ENCODE peak calls at places on chromosome 13, in four cellular contexts. One of them, this sample, is unnamed.

GRCh38 chr13:32881792-32882175 is 134.4 kb upstream of the KL start:
- DNase-seq in fibroblast of villous mesenchyme: no peak
- DNase-seq in GM23338: no peak
- DNase-seq in Peyer's patch: no peak
- DNase-seq in this sample: no peak

GRCh38 chr13:21095311-21095710 is 33.9 kb upstream of the LATS2 start:
- DNase-seq in GM23338: no peak
- DNase-seq in fibroblast of villous mesenchyme: no peak
- DNase-seq in Peyer's patch: no peak
- DNase-seq in this sample: no peak

GRCh38 chr13:113157929-113158747 is at the start of gene PROZ:
- DNase-seq in fibroblast of villous mesenchyme: no peak
- DNase-seq in Peyer's patch: no peak
- DNase-seq in GM23338: no peak
- DNase-seq in this sample: no peak

GRCh38 chr13:35838356-35838755 is 292.8 kb downstream of the DCLK1 start:
- DNase-seq in fibroblast of villous mesenchyme: peak
- DNase-seq in GM23338: no peak
- DNase-seq in Peyer's patch: no peak
- DNase-seq in this sample: peak

GRCh38 chr13:32917504-32917903 is 98.7 kb upstream of the KL start:
- DNase-seq in fibroblast of villous mesenchyme: no peak
- DNase-seq in GM23338: no peak
- DNase-seq in Peyer's patch: no peak
- DNase-seq in this sample: peak

GRCh38 chr13:110877737-110878136 is 37.1 kb downstream of the ANKRD10 start:
- DNase-seq in fibroblast of villous mesenchyme: no peak
- DNase-seq in Peyer's patch: no peak
- DNase-seq in GM23338: no peak
- DNase-seq in this sample: peak

GRCh38 chr13:52048516-52048915 is 24.0 kb downstream of the UTP14C start:
- DNase-seq in fibroblast of villous mesenchyme: peak
- DNase-seq in Peyer's patch: no peak
- DNase-seq in GM23338: no peak
- DNase-seq in this sample: peak

GRCh38 chr13:83515267-83515666 is 367.0 kb downstream of the SLITRK1 start:
- DNase-seq in fibroblast of villous mesenchyme: no peak
- DNase-seq in Peyer's patch: no peak
- DNase-seq in GM23338: no peak
- DNase-seq in this sample: peak

GRCh38 chr13:22648325-22648758 is 532.4 kb upstream of the SGCG start:
- DNase-seq in fibroblast of villous mesenchyme: no peak
- DNase-seq in Peyer's patch: no peak
- DNase-seq in GM23338: peak
- DNase-seq in this sample: peak

GRCh38 chr13:32530841-32531253 is 7.7 kb downstream of the N4BP2L2 start:
- DNase-seq in GM23338: peak
- DNase-seq in Peyer's patch: no peak
- DNase-seq in fibroblast of villous mesenchyme: peak
- DNase-seq in this sample: peak

GRCh38 chr13:98482476-98483444 is 94.1 kb downstream of the STK24 start:
- DNase-seq in GM23338: peak
- DNase-seq in Peyer's patch: peak
- DNase-seq in fibroblast of villous mesenchyme: peak
- DNase-seq in this sample: peak

GRCh38 chr13:113489549-113490495 is 689 bp downstream of the DCUN1D2 start:
- DNase-seq in GM23338: peak
- DNase-seq in fibroblast of villous mesenchyme: peak
- DNase-seq in Peyer's patch: peak
- DNase-seq in this sample: peak

DNA sequence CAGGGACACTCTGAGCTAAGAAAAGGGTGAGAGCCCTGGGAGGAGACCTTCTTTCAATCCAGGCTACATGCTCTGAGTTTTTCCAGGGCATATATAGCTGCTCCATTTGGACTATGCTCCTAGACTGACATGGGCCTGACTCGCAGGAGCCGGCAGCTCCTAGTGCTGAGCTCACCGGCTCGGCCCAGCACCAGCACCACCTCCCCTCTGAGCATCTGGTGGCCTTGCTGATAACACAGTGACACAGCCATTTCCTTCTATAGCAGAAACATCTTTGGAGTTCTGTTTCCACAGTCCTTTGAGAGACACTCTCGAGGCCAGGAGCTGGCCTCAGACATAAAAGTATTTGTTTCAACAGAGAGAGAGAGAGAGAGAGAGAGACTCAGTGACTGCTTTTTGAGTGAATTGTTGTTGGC is 184.9 kb downstream of the TM9SF2 start:
- DNase-seq in GM23338: peak
- DNase-seq in Peyer's patch: peak
- DNase-seq in fibroblast of villous mesenchyme: no peak
- DNase-seq in this sample: peak
- H3K4me3 ChIP-seq in GM23338: no peak
- H3K4me3 ChIP-seq in Peyer's patch: no peak
- H3K4me3 ChIP-seq in fibroblast of villous mesenchyme: no peak
- H3K4me3 ChIP-seq in this sample: no peak

GRCh38 chr13:60335531-60335930 is 61.5 kb upstream of the TDRD3 start:
- DNase-seq in GM23338: peak
- DNase-seq in fibroblast of villous mesenchyme: peak
- DNase-seq in Peyer's patch: no peak
- DNase-seq in this sample: peak
- TF ChIP-seq CTCF in GM23338: no peak
- TF ChIP-seq CTCF in fibroblast of villous mesenchyme: peak
- TF ChIP-seq CTCF in Peyer's patch: no peak
- TF ChIP-seq CTCF in this sample: peak

GRCh38 chr13:48155850-48156249 is 60.9 kb upstream of the MED4 start:
- DNase-seq in Peyer's patch: no peak
- DNase-seq in GM23338: no peak
- DNase-seq in fibroblast of villous mesenchyme: peak
- DNase-seq in this sample: peak

GRCh38 chr13:48154671-48155070 is 59.8 kb upstream of the MED4 start:
- DNase-seq in GM23338: no peak
- DNase-seq in Peyer's patch: no peak
- DNase-seq in fibroblast of villous mesenchyme: no peak
- DNase-seq in this sample: no peak

GRCh38 chr13:48158290-48158689 is 63.4 kb upstream of the MED4 start:
- DNase-seq in GM23338: no peak
- DNase-seq in Peyer's patch: no peak
- DNase-seq in fibroblast of villous mesenchyme: no peak
- DNase-seq in this sample: no peak

GRCh38 chr13:48158915-48159314 is 64.0 kb upstream of the MED4 start:
- DNase-seq in Peyer's patch: no peak
- DNase-seq in fibroblast of villous mesenchyme: no peak
- DNase-seq in GM23338: no peak
- DNase-seq in this sample: no peak

DNA sequence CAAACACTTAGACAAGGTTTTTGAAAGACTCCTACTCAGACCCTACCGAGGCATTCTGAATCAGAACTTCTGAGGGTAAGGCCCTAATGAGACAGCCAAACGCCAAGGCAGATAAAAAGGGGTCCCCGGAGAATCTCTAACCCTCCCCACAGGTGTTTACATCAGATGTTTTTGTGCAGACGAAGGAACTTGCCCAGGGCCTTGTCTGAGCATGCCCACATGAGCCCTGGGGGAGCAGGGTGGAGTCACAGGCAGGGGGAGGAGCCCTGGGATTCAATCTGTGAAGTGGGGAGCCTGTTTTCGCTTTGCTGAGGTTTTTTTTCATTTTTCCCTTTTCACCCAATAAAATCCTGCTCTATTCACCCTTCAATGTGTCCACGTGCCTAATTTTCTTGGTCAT is 61.6 kb upstream of the MED4 start:
- DNase-seq in GM23338: peak
- DNase-seq in fibroblast of villous mesenchyme: no peak
- DNase-seq in Peyer's patch: peak
- DNase-seq in this sample: no peak
- H3K4me3 ChIP-seq in GM23338: no peak
- H3K4me3 ChIP-seq in fibroblast of villous mesenchyme: no peak
- H3K4me3 ChIP-seq in Peyer's patch: no peak
- H3K4me3 ChIP-seq in this sample: no peak

DNA sequence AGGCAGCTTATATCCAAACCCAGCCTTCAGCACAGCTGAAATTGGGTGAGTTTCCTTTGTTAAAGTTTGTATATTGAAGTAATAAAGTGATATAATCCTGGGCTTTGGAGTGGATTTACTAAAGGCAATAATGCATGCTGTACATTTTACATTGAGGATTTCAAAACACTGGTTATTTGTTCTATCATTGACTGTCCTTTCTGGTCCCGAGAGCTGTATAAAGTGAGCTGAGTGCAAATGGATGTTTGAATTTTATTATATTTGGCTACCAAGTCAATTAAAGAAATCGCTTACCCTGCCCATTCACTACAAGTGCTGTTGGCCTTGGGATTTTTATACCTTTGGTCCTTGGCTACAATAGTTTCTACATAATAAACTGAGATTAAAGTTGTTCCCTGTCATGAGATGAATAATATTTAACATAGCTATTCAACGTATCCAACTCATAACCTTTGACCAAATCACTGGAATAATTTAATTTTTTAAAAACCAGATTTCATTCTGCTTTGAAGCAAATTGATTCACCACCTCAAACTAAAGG is 207.9 kb downstream of the KLF5 start:
- DNase-seq in GM23338: no peak
- DNase-seq in Peyer's patch: no peak
- DNase-seq in fibroblast of villous mesenchyme: no peak
- DNase-seq in this sample: no peak
- TF ChIP-seq CTCF in GM23338: no peak
- TF ChIP-seq CTCF in Peyer's patch: no peak
- TF ChIP-seq CTCF in fibroblast of villous mesenchyme: no peak
- TF ChIP-seq CTCF in this sample: no peak